ENCODE peak calls at places on chromosomes 2 and 18, in five cellular contexts. One of them, this sample, is unnamed.

GRCh38 chr2:118850171-118850900 is 2.9 kb upstream of the EN1 start:
- DNase-seq in D721Med: no peak
- DNase-seq in K562: no peak
- DNase-seq in thoracic aorta: no peak
- DNase-seq in dorsolateral prefrontal cortex: no peak
- DNase-seq in this sample: peak; percentile 36

GRCh38 chr2:150371066-150371812 is 116.2 kb downstream of the RND3 start:
- DNase-seq in D721Med: no peak
- DNase-seq in K562: no peak
- DNase-seq in thoracic aorta: no peak
- DNase-seq in dorsolateral prefrontal cortex: no peak
- DNase-seq in this sample: no peak

GRCh38 chr2:171411791-171412483 is 21.9 kb downstream of the METTL8 start:
- DNase-seq in D721Med: no peak
- DNase-seq in K562: no peak
- DNase-seq in thoracic aorta: no peak
- DNase-seq in dorsolateral prefrontal cortex: no peak
- DNase-seq in this sample: no peak

GRCh38 chr18:3916082-3916481 is 466.1 kb downstream of the TGIF1 start:
- DNase-seq in D721Med: no peak
- DNase-seq in K562: peak; percentile 17
- DNase-seq in thoracic aorta: no peak
- DNase-seq in dorsolateral prefrontal cortex: peak; percentile 91
- DNase-seq in this sample: no peak

GRCh38 chr2:144659731-144660275 is 139.9 kb upstream of the ZEB2 start:
- DNase-seq in D721Med: no peak
- DNase-seq in K562: peak; percentile 73
- DNase-seq in thoracic aorta: peak; percentile 30
- DNase-seq in dorsolateral prefrontal cortex: no peak
- DNase-seq in this sample: no peak

GRCh38 chr2:36352711-36353110 is 2.9 kb upstream of the CRIM1 start:
- DNase-seq in D721Med: no peak
- DNase-seq in K562: no peak
- DNase-seq in thoracic aorta: no peak
- DNase-seq in dorsolateral prefrontal cortex: no peak
- DNase-seq in this sample: no peak

GRCh38 chr2:57828221-57828620 is 218.4 kb upstream of the VRK2 start:
- DNase-seq in D721Med: no peak
- DNase-seq in K562: no peak
- DNase-seq in thoracic aorta: no peak
- DNase-seq in dorsolateral prefrontal cortex: no peak
- DNase-seq in this sample: no peak

GRCh38 chr2:3376821-3377220 is 797 bp downstream of the EIPR1 start:
- DNase-seq in D721Med: no peak
- DNase-seq in K562: no peak
- DNase-seq in thoracic aorta: no peak
- DNase-seq in dorsolateral prefrontal cortex: no peak
- DNase-seq in this sample: no peak

GRCh38 chr2:184599054-184599874 is 935 bp downstream of the ZNF804A start:
- DNase-seq in D721Med: no peak
- DNase-seq in K562: no peak
- DNase-seq in thoracic aorta: no peak
- DNase-seq in dorsolateral prefrontal cortex: no peak
- DNase-seq in this sample: peak; percentile 38

GRCh38 chr2:187500585-187501359 is 52.7 kb upstream of the CALCRL start:
- DNase-seq in D721Med: no peak
- DNase-seq in K562: peak; percentile 13
- DNase-seq in thoracic aorta: no peak
- DNase-seq in dorsolateral prefrontal cortex: no peak
- DNase-seq in this sample: no peak

GRCh38 chr18:35880788-35881455 is 91.6 kb upstream of the RMP24 start:
- DNase-seq in D721Med: no peak
- DNase-seq in K562: peak; percentile 30
- DNase-seq in thoracic aorta: no peak
- DNase-seq in dorsolateral prefrontal cortex: no peak
- DNase-seq in this sample: no peak

GRCh38 chr18:48488388-48488850 is 50.4 kb upstream of the CTIF start:
- DNase-seq in D721Med: no peak
- DNase-seq in K562: no peak
- DNase-seq in thoracic aorta: peak; percentile 71
- DNase-seq in dorsolateral prefrontal cortex: no peak
- DNase-seq in this sample: no peak

GRCh38 chr18:40670991-40671390 is 1284.0 kb upstream of the PIK3C3 start:
- DNase-seq in D721Med: no peak
- DNase-seq in K562: no peak
- DNase-seq in thoracic aorta: no peak
- DNase-seq in dorsolateral prefrontal cortex: peak; percentile 75
- DNase-seq in this sample: no peak

GRCh38 chr18:78875998-78876650 is 103.5 kb upstream of the SALL3 start:
- DNase-seq in D721Med: no peak
- DNase-seq in K562: no peak
- DNase-seq in thoracic aorta: no peak
- DNase-seq in dorsolateral prefrontal cortex: no peak
- DNase-seq in this sample: no peak

GRCh38 chr18:78878335-78878734 is 101.3 kb upstream of the SALL3 start:
- DNase-seq in D721Med: no peak
- DNase-seq in K562: no peak
- DNase-seq in thoracic aorta: no peak
- DNase-seq in dorsolateral prefrontal cortex: no peak
- DNase-seq in this sample: no peak

GRCh38 chr18:78876868-78877267 is 102.8 kb upstream of the SALL3 start:
- DNase-seq in D721Med: no peak
- DNase-seq in K562: no peak
- DNase-seq in thoracic aorta: no peak
- DNase-seq in dorsolateral prefrontal cortex: no peak
- DNase-seq in this sample: no peak

GRCh38 chr18:78873916-78874505 is 105.6 kb upstream of the SALL3 start:
- DNase-seq in D721Med: no peak
- DNase-seq in K562: no peak
- DNase-seq in thoracic aorta: no peak
- DNase-seq in dorsolateral prefrontal cortex: no peak
- DNase-seq in this sample: no peak

DNA sequence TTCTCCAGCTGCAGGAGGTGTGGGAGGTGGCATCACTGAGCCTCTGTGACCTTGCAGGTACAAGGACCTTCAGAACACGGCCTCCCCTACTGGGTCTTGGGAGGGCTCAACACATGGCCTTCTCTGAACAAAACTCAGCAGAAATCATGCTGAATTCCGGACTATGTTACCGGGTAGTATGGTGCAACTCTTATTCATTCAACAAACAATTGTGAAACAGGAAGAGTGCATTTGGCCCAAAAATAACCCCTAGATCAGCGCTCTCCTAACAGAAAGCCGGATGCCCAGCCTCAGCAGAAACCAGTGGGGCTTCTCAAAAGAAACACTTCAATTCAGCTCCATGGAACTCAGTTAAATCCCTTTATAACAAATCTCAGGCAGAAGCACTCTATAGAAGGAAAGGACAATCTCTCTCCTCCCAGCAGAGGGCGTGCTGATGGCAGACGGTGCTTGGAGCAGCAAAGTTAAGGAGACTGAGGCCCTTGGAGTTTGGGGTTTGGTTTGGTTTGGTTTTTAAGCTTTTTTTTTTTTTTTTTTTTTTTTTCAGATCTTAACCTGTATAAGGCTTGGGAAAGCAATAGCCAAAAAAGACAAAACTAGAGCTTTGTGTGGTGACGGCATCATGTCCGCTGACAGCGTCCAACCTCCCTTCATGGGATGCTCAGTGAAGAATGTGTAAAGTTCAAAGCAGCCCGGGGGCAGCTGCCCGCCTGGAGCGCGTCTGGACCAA is 104.2 kb upstream of the SALL3 start:
- DNase-seq in D721Med: no peak
- DNase-seq in K562: peak; percentile 27
- DNase-seq in thoracic aorta: no peak
- DNase-seq in dorsolateral prefrontal cortex: no peak
- DNase-seq in this sample: no peak
- TF ChIP-seq CTCF in D721Med: peak; percentile 19
- TF ChIP-seq CTCF in K562: peak; percentile 63
- TF ChIP-seq CTCF in thoracic aorta: no peak
- TF ChIP-seq CTCF in dorsolateral prefrontal cortex: peak; percentile 43
- TF ChIP-seq CTCF in this sample: peak; percentile 36

GRCh38 chr2:96764253-96764637 is 3.5 kb downstream of the CNNM4 start:
- DNase-seq in D721Med: no peak
- DNase-seq in K562: peak; percentile 37
- DNase-seq in thoracic aorta: no peak
- DNase-seq in dorsolateral prefrontal cortex: peak; percentile 32
- DNase-seq in this sample: no peak

GRCh38 chr2:96760036-96760985 is at the start of gene CNNM4:
- DNase-seq in D721Med: peak; percentile 91
- DNase-seq in K562: peak; percentile 95
- DNase-seq in thoracic aorta: peak; percentile 70
- DNase-seq in dorsolateral prefrontal cortex: peak; percentile 99
- DNase-seq in this sample: peak; percentile 96

GRCh38 chr2:96762529-96763253 is 2.0 kb downstream of the CNNM4 start:
- DNase-seq in D721Med: no peak
- DNase-seq in K562: peak; percentile 11
- DNase-seq in thoracic aorta: no peak
- DNase-seq in dorsolateral prefrontal cortex: peak; percentile 26
- DNase-seq in this sample: peak; percentile 50

GRCh38 chr2:96760986-96761832 is 507 bp downstream of the CNNM4 start:
- DNase-seq in D721Med: no peak
- DNase-seq in K562: peak; percentile 37
- DNase-seq in thoracic aorta: no peak
- DNase-seq in dorsolateral prefrontal cortex: peak; percentile 32
- DNase-seq in this sample: no peak

GRCh38 chr2:96763511-96764252 is 3.0 kb downstream of the CNNM4 start:
- DNase-seq in D721Med: peak; percentile 66
- DNase-seq in K562: peak; percentile 75
- DNase-seq in thoracic aorta: no peak
- DNase-seq in dorsolateral prefrontal cortex: no peak
- DNase-seq in this sample: peak; percentile 63
- TF ChIP-seq CTCF in D721Med: peak; percentile 42
- TF ChIP-seq CTCF in K562: peak; percentile 63
- TF ChIP-seq CTCF in thoracic aorta: peak; percentile 53
- TF ChIP-seq CTCF in dorsolateral prefrontal cortex: no peak
- TF ChIP-seq CTCF in this sample: peak; percentile 65

GRCh38 chr2:181887056-181887455 is 4.5 kb upstream of the ITPRID2 start:
- DNase-seq in D721Med: no peak
- DNase-seq in K562: no peak
- DNase-seq in thoracic aorta: no peak
- DNase-seq in dorsolateral prefrontal cortex: no peak
- DNase-seq in this sample: no peak

GRCh38 chr2:181891966-181892794 is 650 bp downstream of the ITPRID2 start:
- DNase-seq in D721Med: no peak
- DNase-seq in K562: peak; percentile 69
- DNase-seq in thoracic aorta: no peak
- DNase-seq in dorsolateral prefrontal cortex: peak; percentile 58
- DNase-seq in this sample: peak; percentile 63

GRCh38 chr2:181892795-181893435 is 1.4 kb downstream of the ITPRID2 start:
- DNase-seq in D721Med: no peak
- DNase-seq in K562: no peak
- DNase-seq in thoracic aorta: no peak
- DNase-seq in dorsolateral prefrontal cortex: no peak
- DNase-seq in this sample: no peak

GRCh38 chr2:181894381-181894780 is 2.9 kb downstream of the ITPRID2 start:
- DNase-seq in D721Med: no peak
- DNase-seq in K562: no peak
- DNase-seq in thoracic aorta: no peak
- DNase-seq in dorsolateral prefrontal cortex: no peak
- DNase-seq in this sample: no peak

DNA sequence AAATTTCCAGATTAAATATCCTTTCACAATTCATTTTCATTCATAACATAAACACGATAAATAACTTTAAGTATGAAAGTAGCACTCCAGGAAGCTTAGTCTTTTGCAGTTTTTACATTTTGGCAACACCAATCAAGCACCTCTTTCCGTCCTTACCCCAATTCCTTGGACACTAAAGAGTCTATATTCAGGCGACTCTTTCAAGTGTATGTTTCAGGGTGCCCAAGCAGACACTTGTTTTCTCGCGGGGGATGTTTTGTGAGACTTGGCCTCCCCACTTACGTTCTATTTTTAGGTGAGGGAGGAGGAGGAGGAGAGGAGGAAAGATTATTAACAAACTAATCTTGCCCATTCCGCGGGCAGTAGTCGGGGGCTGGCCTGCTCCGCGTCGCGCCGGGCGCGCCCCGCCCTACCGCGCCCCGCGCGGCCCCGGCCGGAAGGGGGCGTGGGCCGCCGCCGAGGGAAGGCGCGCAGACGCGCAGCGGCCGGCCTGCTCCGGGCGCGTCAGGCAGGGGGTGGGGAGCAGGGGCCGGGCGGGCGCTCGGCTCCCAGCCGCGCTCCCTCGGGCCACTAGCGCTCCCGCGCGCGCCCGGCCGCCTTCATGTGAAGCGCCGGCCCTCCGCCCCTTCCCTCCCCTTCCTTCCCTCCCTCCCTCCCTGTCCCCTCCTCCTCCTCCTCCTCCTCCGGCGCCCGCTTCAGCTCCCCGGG is at the start of gene ITPRID2:
- DNase-seq in D721Med: peak; percentile 67
- DNase-seq in K562: peak; percentile 97
- DNase-seq in thoracic aorta: peak; percentile 44
- DNase-seq in dorsolateral prefrontal cortex: peak; percentile 54
- DNase-seq in this sample: peak; percentile 96
- TF ChIP-seq CTCF in D721Med: peak; percentile 18
- TF ChIP-seq CTCF in K562: peak; percentile 7
- TF ChIP-seq CTCF in thoracic aorta: no peak
- TF ChIP-seq CTCF in dorsolateral prefrontal cortex: no peak
- TF ChIP-seq CTCF in this sample: peak; percentile 30

DNA sequence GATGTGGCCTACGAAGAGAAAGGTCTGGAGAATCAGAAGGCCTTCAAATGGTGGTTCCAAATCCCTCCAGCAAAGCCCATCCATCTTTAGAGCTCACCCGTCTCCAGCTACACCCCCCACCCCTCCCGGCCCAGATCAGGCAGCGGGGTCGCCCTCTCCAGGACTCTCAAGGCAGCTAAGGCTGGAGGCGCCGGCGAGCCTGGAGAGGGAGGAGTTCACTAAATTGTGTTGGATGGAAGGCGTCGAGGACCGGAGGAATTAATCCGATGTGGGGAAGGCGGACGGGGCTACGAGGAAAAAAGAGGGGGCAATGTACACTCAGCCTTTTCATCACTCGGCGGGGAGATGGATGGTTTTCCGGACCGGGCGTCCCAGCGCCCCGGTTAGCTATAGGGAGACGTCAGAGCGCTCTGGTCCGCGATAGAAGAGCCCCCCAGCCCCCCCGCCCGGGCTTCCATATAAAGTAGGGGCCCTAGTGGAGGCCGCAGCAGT is at the start of gene GRP:
- DNase-seq in D721Med: peak; percentile 43
- DNase-seq in K562: no peak
- DNase-seq in thoracic aorta: no peak
- DNase-seq in dorsolateral prefrontal cortex: no peak
- DNase-seq in this sample: no peak
- TF ChIP-seq CTCF in D721Med: no peak
- TF ChIP-seq CTCF in K562: no peak
- TF ChIP-seq CTCF in thoracic aorta: no peak
- TF ChIP-seq CTCF in dorsolateral prefrontal cortex: no peak
- TF ChIP-seq CTCF in this sample: no peak

This sample was measured in GM13977.